ENCODE peak calls at places on chromosomes 6 and 20, in ten cellular contexts. G, V, N, K, A, I, S, P, U and J are unnamed samples.

GRCh38 chr6:146594495-146594894 is 4.3 kb upstream of the ADGB start:
- DNase-seq in G (no peak), V (no peak), N (no peak), K (no peak), A (no peak), I (no peak), S (no peak), P (no peak), U (no peak), J (no peak)

GRCh38 chr20:50323209-50323608 is 132.6 kb downstream of the CEBPB start:
- DNase-seq in G (no peak), V (no peak), N (no peak), K (no peak), A (no peak), I (no peak), S (no peak), P (no peak), U (no peak), J (no peak)

GRCh38 chr6:161850572-161850971 is 576.7 kb upstream of the AGPAT4 start:
- DNase-seq in G (no peak), V (no peak), N (peak; percentile 51), K (no peak), A (no peak), I (no peak), S (no peak), P (no peak), U (no peak), J (no peak)

GRCh38 chr20:43748274-43748673 is 21.5 kb upstream of the GTSF1L start:
- DNase-seq in G (no peak), V (no peak), N (no peak), K (no peak), A (no peak), I (no peak), S (no peak), P (no peak), U (no peak), J (no peak)

GRCh38 chr6:138258991-138259390 is 40.7 kb upstream of the PBOV1 start:
- DNase-seq in G (no peak), V (no peak), N (no peak), K (no peak), A (no peak), I (no peak), S (no peak), P (no peak), U (peak; percentile 29), J (no peak)

GRCh38 chr20:18322551-18322950 is 34.2 kb downstream of the ZNF133 start:
- DNase-seq in G (no peak), V (no peak), N (peak; percentile 19), K (no peak), A (no peak), I (no peak), S (no peak), P (no peak), U (no peak), J (no peak)

GRCh38 chr6:111666812-111667211 is 61.1 kb upstream of the TRAF3IP2 start:
- DNase-seq in G (no peak), V (no peak), N (no peak), K (no peak), A (no peak), I (no peak), S (no peak), P (peak; percentile 82), U (no peak), J (no peak)

GRCh38 chr6:71537717-71538116 is 249.1 kb downstream of the OGFRL1 start:
- DNase-seq in G (no peak), V (no peak), N (no peak), K (no peak), A (no peak), I (no peak), S (no peak), P (no peak), U (no peak), J (no peak)

GRCh38 chr6:31920803-31921202 is 6.7 kb upstream of the C2 start:
- DNase-seq in G (no peak), V (no peak), N (no peak), K (no peak), A (no peak), I (no peak), S (no peak), P (no peak), U (peak; percentile 73), J (no peak)

GRCh38 chr6:103122766-103123601 is 1729.5 kb downstream of the GRIK2 start:
- DNase-seq in G (peak; percentile 69), V (peak; percentile 27), N (peak; percentile 91), K (peak; percentile 30), A (peak; percentile 2), I (peak; percentile 65), S (peak; percentile 13), P (peak; percentile 1), U (peak; percentile 56), J (no peak)

GRCh38 chr20:2465100-2465499 is 5.5 kb downstream of the SNRPB start:
- DNase-seq in G (no peak), V (no peak), N (no peak), K (no peak), A (no peak), I (no peak), S (no peak), P (no peak), U (no peak), J (no peak)

GRCh38 chr6:106886444-106886843 is 88.1 kb downstream of the CD24 start:
- DNase-seq in G (no peak), V (no peak), N (peak; percentile 26), K (no peak), A (no peak), I (no peak), S (no peak), P (no peak), U (no peak), J (no peak)

GRCh38 chr6:43943781-43944250 is 173.8 kb downstream of the VEGFA start:
- DNase-seq in G (no peak), V (no peak), N (no peak), K (no peak), A (no peak), I (no peak), S (no peak), P (no peak), U (peak; percentile 75), J (no peak)

DNA sequence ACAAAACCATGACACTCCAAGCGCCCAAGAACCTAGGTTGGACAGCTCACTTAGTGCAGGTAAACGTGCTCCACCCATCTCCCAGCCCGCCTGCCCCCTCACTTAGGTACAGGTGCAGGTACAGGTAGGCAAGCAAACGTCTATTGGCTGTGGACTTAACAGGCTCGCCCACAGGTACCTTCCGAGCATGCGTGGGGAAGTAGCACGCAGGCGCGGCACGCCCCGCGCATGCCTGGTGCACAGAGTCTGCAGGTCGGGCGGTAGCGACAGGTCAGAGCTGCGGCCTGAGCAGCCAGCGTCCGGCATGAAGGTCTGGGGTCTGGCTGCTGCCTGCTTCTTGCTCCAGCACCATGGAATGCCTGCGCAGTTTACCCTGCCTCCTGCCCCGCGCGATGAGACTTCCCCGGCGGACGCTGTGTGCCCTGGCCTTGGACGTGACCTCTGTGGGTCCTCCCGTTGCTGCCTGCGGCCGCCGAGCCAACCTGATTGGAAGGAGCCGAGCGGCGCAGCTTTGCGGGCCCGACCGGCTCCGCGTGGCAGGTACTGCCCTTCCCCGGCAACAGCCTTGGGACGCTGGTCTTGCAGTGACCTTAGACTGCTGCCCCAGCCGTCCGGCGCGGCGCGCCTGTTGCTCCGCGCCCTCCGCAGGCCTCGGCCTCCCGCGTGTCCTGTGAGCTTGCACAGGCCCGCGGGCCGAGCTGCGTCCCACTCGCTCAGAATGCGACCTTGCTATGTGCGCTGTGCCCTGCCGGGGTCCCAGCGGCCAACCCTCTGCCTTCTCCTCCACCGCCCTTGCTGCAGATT is at the start of gene MRS2:
- DNase-seq in G (peak; percentile 92), V (peak; percentile 90), N (peak; percentile 69), K (no peak), A (peak; percentile 74), I (peak; percentile 88), S (no peak), P (peak; percentile 84), U (peak; percentile 94), J (peak; percentile 97)
- TF ChIP-seq POLR2AphosphoS5 in G (peak; percentile 97), V (peak; percentile 90), N (peak; percentile 96), K (peak; percentile 93), A (peak; percentile 78), I (peak; percentile 66), S (peak; percentile 78), P (peak; percentile 69), U (peak; percentile 79), J (peak; percentile 85)

DNA sequence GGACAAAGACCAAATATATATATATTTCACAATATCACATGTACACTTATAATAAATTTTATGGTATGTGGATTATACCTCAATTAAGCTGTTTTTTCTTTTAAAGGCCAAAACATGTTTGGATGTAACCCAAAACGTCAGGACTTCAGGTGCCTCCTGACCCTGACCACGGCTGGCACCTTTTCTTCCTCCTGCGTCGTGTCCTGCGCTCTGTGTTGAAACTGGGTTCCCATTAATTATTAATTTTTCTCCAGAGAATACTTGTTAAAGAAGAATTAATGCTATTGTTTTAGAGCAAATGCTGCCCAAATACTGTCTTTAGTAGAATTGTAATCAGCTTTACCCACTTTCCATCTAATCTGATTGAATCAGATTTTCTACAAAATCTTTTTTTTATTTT is 46.7 kb upstream of the VSX1 start:
- DNase-seq in G (no peak), V (no peak), N (no peak), K (no peak), A (no peak), I (no peak), S (no peak), P (no peak), U (no peak), J (no peak)
- TF ChIP-seq POLR2AphosphoS5 in G (no peak), V (no peak), N (no peak), K (no peak), A (no peak), I (no peak), S (no peak), P (no peak), U (no peak), J (no peak)

DNA sequence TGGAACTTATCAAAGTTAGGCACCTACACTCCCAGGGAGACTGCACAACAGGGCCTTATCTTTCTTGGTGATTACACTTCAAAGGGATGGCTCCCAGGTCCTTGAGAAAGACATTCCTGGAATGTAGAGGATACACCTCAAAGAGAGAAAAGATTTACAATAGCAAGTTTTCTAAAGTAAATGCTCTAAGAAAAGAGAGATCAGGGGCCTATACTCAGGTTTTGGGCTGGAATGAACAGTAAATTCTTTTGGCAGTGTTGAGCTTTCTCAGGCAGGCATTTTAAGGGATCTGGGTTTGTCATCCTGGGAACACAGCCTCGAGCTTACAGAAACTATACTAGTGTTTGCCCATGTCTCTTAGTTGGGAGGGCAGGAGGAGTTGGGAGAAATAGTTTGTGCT is 31.7 kb upstream of the ME1 start:
- DNase-seq in G (no peak), V (no peak), N (peak; percentile 73), K (no peak), A (no peak), I (no peak), S (no peak), P (no peak), U (no peak), J (no peak)
- TF ChIP-seq POLR2AphosphoS5 in G (no peak), V (no peak), N (peak; percentile 23), K (no peak), A (no peak), I (no peak), S (no peak), P (no peak), U (no peak), J (no peak)

DNA sequence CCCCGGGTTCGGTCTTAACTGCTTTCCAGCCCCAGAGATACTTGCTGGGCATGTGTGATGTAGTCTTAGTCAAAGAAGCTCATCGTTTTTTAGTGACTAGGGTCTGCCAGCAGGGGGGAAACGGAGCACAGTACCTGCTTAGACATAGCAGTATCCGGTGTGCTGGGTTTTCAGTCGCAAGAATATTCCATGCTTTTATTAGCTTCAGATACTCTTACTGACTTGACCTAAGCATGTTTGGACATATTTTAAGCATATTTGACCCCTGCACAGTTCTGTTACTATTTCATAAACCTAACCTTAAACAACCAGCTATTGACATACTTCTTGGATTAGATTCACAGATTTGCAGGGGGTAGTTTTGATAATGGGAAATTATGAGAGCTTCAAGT is 3.0 kb downstream of the E2F3 start:
- DNase-seq in G (peak; percentile 72), V (peak; percentile 69), N (peak; percentile 88), K (peak; percentile 39), A (no peak), I (no peak), S (peak; percentile 55), P (peak; percentile 84), U (peak; percentile 48), J (no peak)
- TF ChIP-seq POLR2AphosphoS5 in G (no peak), V (no peak), N (no peak), K (no peak), A (no peak), I (no peak), S (no peak), P (no peak), U (no peak), J (no peak)